ENCODE peak calls at places on chromosomes 12 and 14, in six cellular contexts. G is NCI-H460, T is GOT3, I is astrocyte, U is HS-5, J is psoas muscle. X is an unnamed sample.

GRCh38 chr12:8648598-8649205 is 13.9 kb downstream of the MFAP5 start:
- DNase-seq in I (no peak), U (no peak), T (no peak), J (no peak), G (no peak), X (no peak)

GRCh38 chr14:76729195-76729594 is 32.1 kb upstream of the VASH1 start:
- DNase-seq in J (no peak), G (no peak), I (no peak), U (no peak), T (no peak), X (no peak)

GRCh38 chr14:77063581-77064289 is 34.3 kb upstream of the CIPC start:
- DNase-seq in J (no peak), T (no peak), U (no peak), G (no peak), I (no peak), X (no peak)

GRCh38 chr14:75709207-75709812 is 48.3 kb downstream of the TTLL5 start:
- DNase-seq in J (peak), U (peak), G (peak), I (peak), T (no peak), X (peak)

GRCh38 chr14:54050759-54051158 is 94.1 kb upstream of the BMP4 start:
- DNase-seq in U (no peak), I (no peak), T (no peak), J (no peak), G (no peak), X (peak)

GRCh38 chr12:104677441-104678089 is 220.8 kb downstream of the CHST11 start:
- DNase-seq in T (no peak), I (no peak), G (no peak), J (no peak), U (no peak), X (peak)

GRCh38 chr14:65631040-65631439 is 218.5 kb downstream of the FUT8 start:
- DNase-seq in G (no peak), I (no peak), J (no peak), T (no peak), U (no peak), X (no peak)

GRCh38 chr14:22630066-22630465 is 14.1 kb downstream of the OR6J1 start:
- DNase-seq in I (no peak), U (no peak), T (no peak), G (no peak), J (no peak), X (no peak)

GRCh38 chr12:111757361-111758119 is 9.2 kb upstream of the ALDH2 start:
- DNase-seq in T (no peak), G (no peak), I (peak), U (no peak), J (peak), X (no peak)

GRCh38 chr14:95227279-95227860 is 70.0 kb upstream of the DICER1 start:
- DNase-seq in G (no peak), T (no peak), I (peak), U (no peak), J (no peak), X (no peak)